ENCODE peak calls at places on chromosomes 4 and X, in four cellular contexts. J, F, K and Y are unnamed samples. For H3K9me3, the result is how much of the 10 kb centered on the place peaks cover.

GRCh38 chr4:59647500-59647899 is 1552.6 kb upstream of the ADGRL3 start:
- DNase-seq in J (no peak), K (no peak), F (no peak), Y (no peak)

GRCh38 chr4:176042195-176042594 is 23.4 kb upstream of the WDR17 start:
- DNase-seq in J (no peak), F (no peak), K (no peak), Y (no peak)

GRCh38 chr4:20490734-20491133 is 209.5 kb upstream of the PACRGL start:
- DNase-seq in F (no peak), K (no peak), J (no peak), Y (no peak)

GRCh38 chrX:77505227-77505626 is 58.0 kb downstream of the FGF16 start:
- DNase-seq in K (peak), J (peak), F (no peak), Y (peak)

GRCh38 chrX:18468599-18468998 is 43.2 kb downstream of the CDKL5 start:
- DNase-seq in K (no peak), F (no peak), J (no peak), Y (no peak)

GRCh38 chr4:175378372-175378771 is 433.7 kb downstream of the GPM6A start:
- DNase-seq in F (no peak), K (no peak), J (no peak), Y (no peak)

GRCh38 chr4:185304944-185305690 is 90.6 kb downstream of the LRP2BP start:
- DNase-seq in J (peak), F (no peak), K (peak), Y (peak)

GRCh38 chrX:107676559-107677378 is 48.5 kb downstream of the PRPS1 start:
- DNase-seq in K (peak), J (peak), F (peak), Y (peak)

GRCh38 chrX:70433848-70434351 is 10.7 kb upstream of the DLG3 start:
- DNase-seq in K (peak), J (peak), F (peak), Y (peak)

GRCh38 chrX:111504941-111505340 is 6.5 kb upstream of the SERTM2 start:
- DNase-seq in J (no peak), K (no peak), F (no peak), Y (no peak)

GRCh38 chr4:6172927-6173200 is 27.5 kb downstream of the JAKMIP1 start:
- DNase-seq in J (no peak), F (no peak), K (no peak), Y (no peak)

GRCh38 chr4:79958511-79959264 is 114.3 kb downstream of the ANTXR2 start:
- DNase-seq in F (no peak), K (no peak), J (no peak), Y (no peak)

GRCh38 chr4:14994242-14994641 is 8.0 kb upstream of the CPEB2 start:
- DNase-seq in J (no peak), F (no peak), K (peak), Y (peak)

GRCh38 chrX:11787564-11787963 is 29.5 kb downstream of the MSL3 start:
- DNase-seq in K (peak), F (peak), J (peak), Y (peak)

GRCh38 chr4:113695328-113696169 is 66.0 kb downstream of the CAMK2D start:
- DNase-seq in J (no peak), K (peak), F (no peak), Y (peak)

GRCh38 chr4:111943796-111944203 is 201.5 kb upstream of the FAM241A start:
- DNase-seq in J (no peak), K (no peak), F (peak), Y (peak)

GRCh38 chr4:139315221-139315675 is 13.0 kb upstream of the NDUFC1 start:
- DNase-seq in F (no peak), J (no peak), K (no peak), Y (no peak)

GRCh38 chr4:3712112-3712805 is 53.9 kb upstream of the ADRA2C start:
- DNase-seq in F (no peak), J (no peak), K (no peak), Y (no peak)

GRCh38 chr4:98780926-98781325 is 122.5 kb upstream of the TSPAN5 start:
- DNase-seq in F (no peak), J (no peak), K (no peak), Y (no peak)

GRCh38 chrX:88416965-88417364 is 330.1 kb upstream of the CPXCR1 start:
- DNase-seq in J (no peak), F (no peak), K (no peak), Y (no peak)

GRCh38 chr4:8792491-8792890 is 79.1 kb downstream of the HMX1 start:
- DNase-seq in K (no peak), J (no peak), F (no peak), Y (no peak)

GRCh38 chr4:140238353-140239041 is 84.5 kb upstream of the MAML3 start:
- DNase-seq in F (peak), J (peak), K (peak), Y (peak)

GRCh38 chr4:86594559-86595425 is 677 bp downstream of the PTPN13 start:
- DNase-seq in J (peak), F (peak), K (peak), Y (peak)

GRCh38 chr4:157674699-157675098 is 454.2 kb downstream of the GRIA2 start:
- DNase-seq in J (no peak), F (no peak), K (no peak), Y (no peak)

GRCh38 chr4:66691101-66691500 is 854.2 kb downstream of the CENPC start:
- DNase-seq in J (no peak), K (no peak), F (no peak), Y (no peak)

GRCh38 chrX:147173586-147173985 is 359.0 kb upstream of the CXorf51A start:
- DNase-seq in K (no peak), J (no peak), F (no peak), Y (no peak)

GRCh38 chrX:2397648-2398340 is 103.0 kb downstream of the DHRSX start:
- DNase-seq in J (peak), F (no peak), K (peak), Y (peak)

GRCh38 chrX:85851418-85851817 is 195.9 kb downstream of the CHM start:
- DNase-seq in K (peak), F (peak), J (peak), Y (no peak)

GRCh38 chr4:12286351-12286750 is 857.7 kb upstream of the HS3ST1 start:
- DNase-seq in K (no peak), F (no peak), J (no peak), Y (no peak)
- H3K9me3 ChIP-seq in K (under half), F (under half), J (under half), Y (under half)

DNA sequence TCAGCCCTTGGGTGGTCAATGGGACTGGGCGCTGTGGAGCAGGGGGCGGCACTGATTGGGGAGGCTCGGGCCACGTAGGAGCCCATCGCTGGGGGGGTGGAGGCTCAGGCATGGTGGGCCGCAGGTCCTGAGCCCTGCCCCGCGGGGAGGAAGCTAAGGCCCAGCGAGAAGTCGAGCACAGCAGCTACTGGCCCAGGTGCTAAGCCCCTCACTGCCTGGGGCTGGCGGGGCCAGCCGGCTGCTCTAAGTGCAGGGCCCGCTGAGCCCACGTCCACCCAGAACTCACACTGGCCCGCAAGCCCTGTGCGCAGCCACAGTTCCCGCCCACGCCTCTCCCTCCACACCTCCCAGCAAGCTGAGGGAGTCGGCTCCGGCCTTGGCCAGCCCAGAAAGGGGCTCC is 66.4 kb downstream of the ZNF141 start:
- DNase-seq in J (no peak), F (no peak), K (no peak), Y (no peak)
- H3K9me3 ChIP-seq in J (under half), F (half or more), K (under half), Y (under half)

DNA sequence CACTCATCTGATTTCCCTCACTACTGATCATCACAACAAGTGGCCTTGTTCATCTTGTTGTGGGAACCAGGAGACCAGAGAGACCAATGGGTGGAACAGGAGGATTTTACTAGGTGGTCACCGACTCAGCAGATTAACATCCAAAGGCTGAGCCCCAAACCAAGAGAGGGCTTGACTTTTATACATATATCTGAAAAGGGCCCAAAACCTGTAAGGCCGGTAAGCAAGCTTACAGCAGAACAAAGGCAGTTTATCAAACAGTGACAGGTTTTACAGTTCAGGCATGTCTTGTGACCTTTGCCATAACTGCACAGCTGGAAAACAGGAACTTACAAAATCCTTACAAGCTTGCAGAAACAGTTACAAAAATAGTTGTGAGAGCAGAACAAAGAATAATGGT is 195.9 kb downstream of the OR13H1 start:
- DNase-seq in F (no peak), J (no peak), K (no peak), Y (no peak)
- H3K9me3 ChIP-seq in F (under half), J (under half), K (under half), Y (under half)

DNA sequence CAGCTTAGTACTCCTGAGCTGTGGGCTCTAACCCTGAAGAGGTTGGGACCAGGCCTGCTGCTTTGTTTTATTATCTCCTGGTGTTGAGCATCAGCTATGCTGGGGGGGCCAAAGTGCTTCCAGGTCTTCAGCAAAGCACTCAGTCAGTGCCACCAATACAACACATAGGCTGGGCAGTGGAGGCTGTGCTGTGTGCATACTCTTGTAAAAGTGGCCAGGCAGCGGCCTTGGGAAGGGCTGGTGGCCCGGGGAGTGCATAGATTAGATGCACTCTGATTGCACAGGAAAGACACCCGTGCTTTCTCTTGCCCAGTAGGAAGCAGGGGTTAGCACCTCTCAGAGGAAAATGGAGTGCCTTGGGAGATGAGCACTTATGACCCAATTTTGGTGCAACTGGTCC is 534.0 kb downstream of the ARAP2 start:
- DNase-seq in J (no peak), F (no peak), K (no peak), Y (no peak)
- H3K9me3 ChIP-seq in J (under half), F (under half), K (under half), Y (under half)

DNA sequence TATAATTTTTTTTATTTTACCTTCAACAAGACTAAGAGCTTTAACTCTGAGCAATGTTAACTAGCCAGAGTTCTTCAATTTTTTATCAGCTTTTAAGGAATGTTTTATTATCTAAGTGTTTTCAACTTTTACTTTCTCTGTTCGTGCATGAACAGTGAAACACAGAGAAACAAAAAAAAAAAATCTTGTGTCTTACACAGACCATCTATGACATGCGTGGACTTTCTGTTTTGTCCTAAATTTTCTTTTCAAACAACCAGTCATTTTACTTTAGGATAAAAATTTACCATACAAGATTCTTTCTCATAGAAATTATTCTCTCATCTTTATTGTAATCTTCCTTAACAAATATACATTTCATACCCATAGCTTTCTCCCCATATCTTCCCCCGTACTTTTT is 731.9 kb upstream of the PCDH10 start:
- DNase-seq in J (no peak), K (no peak), F (no peak), Y (no peak)
- H3K9me3 ChIP-seq in J (under half), K (under half), F (under half), Y (under half)

DNA sequence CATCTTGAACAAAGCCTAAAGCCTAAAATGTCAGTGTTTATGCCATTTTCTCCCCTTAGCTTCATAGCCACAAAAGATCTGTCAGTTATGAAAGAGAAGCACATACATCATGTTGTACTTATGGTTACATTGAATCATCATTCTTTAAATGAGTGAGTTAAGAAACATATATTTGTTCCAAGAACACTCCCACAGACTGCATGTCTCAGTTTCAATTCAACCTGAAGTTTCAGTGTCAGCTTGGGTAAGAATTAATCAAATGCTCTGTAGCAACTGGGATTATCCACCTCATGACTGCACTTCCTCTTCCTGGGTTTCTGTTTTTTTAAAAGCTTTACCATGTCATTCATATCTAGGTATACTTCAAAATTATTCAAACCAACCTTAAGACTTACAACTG is 3.9 kb upstream of the TMPRSS11B start:
- DNase-seq in J (no peak), F (no peak), K (no peak), Y (no peak)
- H3K9me3 ChIP-seq in J (under half), F (under half), K (under half), Y (under half)

GRCh38 chrX:56932653-56933339 is 62.5 kb downstream of the SPIN3 start:
- DNase-seq in K (no peak), F (no peak), J (no peak), Y (no peak)

GRCh38 chrX:56928546-56928945 is 66.8 kb downstream of the SPIN3 start:
- DNase-seq in F (no peak), J (no peak), K (no peak), Y (no peak)

GRCh38 chrX:56932106-56932505 is 63.2 kb downstream of the SPIN3 start:
- DNase-seq in J (no peak), F (no peak), K (no peak), Y (no peak)
- H3K9me3 ChIP-seq in J (under half), F (under half), K (under half), Y (under half)

GRCh38 chrX:154138857-154139256 is 5.2 kb upstream of the OPN1LW start:
- DNase-seq in K (no peak), J (no peak), F (no peak), Y (no peak)

GRCh38 chrX:154140206-154140605 is 3.8 kb upstream of the OPN1LW start:
- DNase-seq in F (no peak), J (no peak), K (no peak), Y (no peak)

GRCh38 chrX:154140742-154141141 is 3.3 kb upstream of the OPN1LW start:
- DNase-seq in K (no peak), F (no peak), J (no peak), Y (no peak)

GRCh38 chrX:154135458-154136229 is 8.4 kb upstream of the OPN1LW start:
- DNase-seq in F (no peak), J (no peak), K (no peak), Y (no peak)

GRCh38 chrX:154136627-154137161 is 7.3 kb upstream of the OPN1LW start:
- DNase-seq in K (peak), F (peak), J (peak), Y (peak)
- H3K9me3 ChIP-seq in K (under half), F (under half), J (under half), Y (under half)